ENCODE peak calls at places on chromosomes 5 and 9, in eight cellular contexts. K, E, V, J, N, M, H and X are unnamed samples.

GRCh38 chr5:142758062-142758802 is 11.9 kb upstream of the ARHGAP26 start:
- DNase-seq in K (no peak), E (no peak), V (no peak), J (no peak), N (no peak), M (no peak), H (no peak), X (no peak)

GRCh38 chr9:4334439-4334838 is 34.6 kb upstream of the GLIS3 start:
- DNase-seq in K (peak; percentile 24), E (no peak), V (no peak), J (peak; percentile 83), N (peak; percentile 60), M (peak; percentile 60), H (peak; percentile 54), X (peak; percentile 79)

GRCh38 chr9:20863910-20864309 is 167.5 kb downstream of the HACD4 start:
- DNase-seq in K (no peak), E (no peak), V (no peak), J (no peak), N (no peak), M (no peak), H (no peak), X (no peak)

GRCh38 chr9:99294850-99295461 is 72.9 kb downstream of the SEC61B start:
- DNase-seq in K (peak; percentile 11), E (peak; percentile 27), V (no peak), J (no peak), N (peak; percentile 44), M (no peak), H (peak; percentile 4), X (no peak)

GRCh38 chr5:134503088-134503936 is 22.2 kb upstream of the JADE2 start:
- DNase-seq in K (peak; percentile 99), E (no peak), V (peak; percentile 60), J (peak; percentile 56), N (peak; percentile 100), M (peak; percentile 91), H (peak; percentile 97), X (peak; percentile 76)

GRCh38 chr5:116669261-116670049 is 94.8 kb upstream of the SEMA6A start:
- DNase-seq in K (no peak), E (no peak), V (no peak), J (no peak), N (no peak), M (no peak), H (no peak), X (no peak)

GRCh38 chr5:83471405-83472212 is at the start of gene VCAN:
- DNase-seq in K (peak; percentile 89), E (peak; percentile 55), V (no peak), J (no peak), N (peak; percentile 37), M (peak; percentile 90), H (peak; percentile 94), X (peak; percentile 74)

GRCh38 chr9:6498982-6499381 is 86.0 kb downstream of the UHRF2 start:
- DNase-seq in K (peak; percentile 80), E (no peak), V (no peak), J (no peak), N (peak; percentile 55), M (no peak), H (no peak), X (no peak)

GRCh38 chr9:84343111-84343521 is 2.6 kb upstream of the SLC28A3 start:
- DNase-seq in K (peak; percentile 17), E (no peak), V (no peak), J (no peak), N (no peak), M (no peak), H (peak; percentile 89), X (no peak)

GRCh38 chr9:131627846-131628820 is 82.8 kb downstream of the PRRT1B start:
- DNase-seq in K (no peak), E (no peak), V (peak; percentile 48), J (peak; percentile 75), N (no peak), M (peak; percentile 68), H (peak; percentile 67), X (no peak)

GRCh38 chr9:124286292-124286931 is 28.7 kb downstream of the NEK6 start:
- DNase-seq in K (peak; percentile 88), E (no peak), V (peak; percentile 56), J (peak; percentile 58), N (peak; percentile 95), M (no peak), H (peak; percentile 81), X (peak; percentile 73)

GRCh38 chr9:109122726-109123621 is 3.2 kb upstream of the TMEM245 start:
- DNase-seq in K (no peak), E (no peak), V (no peak), J (no peak), N (no peak), M (no peak), H (no peak), X (no peak)

GRCh38 chr9:97986466-97986865 is 3.3 kb downstream of the ANP32B start:
- DNase-seq in K (no peak), E (no peak), V (no peak), J (no peak), N (no peak), M (no peak), H (no peak), X (no peak)

GRCh38 chr5:126460977-126461376 is 37.8 kb downstream of the GRAMD2B start:
- DNase-seq in K (no peak), E (no peak), V (no peak), J (no peak), N (no peak), M (no peak), H (no peak), X (no peak)

GRCh38 chr9:37529111-37529510 is 43.4 kb downstream of the POLR1E start:
- DNase-seq in K (no peak), E (no peak), V (peak; percentile 45), J (peak; percentile 45), N (no peak), M (no peak), H (no peak), X (no peak)

GRCh38 chr5:39977231-39977630 is 552.5 kb upstream of the DAB2 start:
- DNase-seq in K (peak; percentile 0), E (no peak), V (no peak), J (no peak), N (no peak), M (no peak), H (no peak), X (no peak)

GRCh38 chr9:129570450-129571297 is 50.2 kb downstream of the C9orf50 start:
- DNase-seq in K (peak; percentile 97), E (no peak), V (no peak), J (peak; percentile 71), N (peak; percentile 39), M (peak; percentile 73), H (peak; percentile 83), X (peak; percentile 73)

GRCh38 chr5:148623101-148623500 is 31.2 kb downstream of the HTR4 start:
- DNase-seq in K (no peak), E (no peak), V (no peak), J (no peak), N (no peak), M (no peak), H (no peak), X (no peak)

GRCh38 chr5:157571357-157571827 is 4.2 kb downstream of the ADAM19 start:
- DNase-seq in K (peak; percentile 56), E (no peak), V (no peak), J (no peak), N (peak; percentile 66), M (no peak), H (peak; percentile 53), X (no peak)

GRCh38 chr5:177487975-177488374 is 9.4 kb downstream of the PDLIM7 start:
- DNase-seq in K (no peak), E (no peak), V (no peak), J (no peak), N (no peak), M (no peak), H (no peak), X (no peak)

GRCh38 chr5:18321516-18321915 is 687.3 kb downstream of the TAF11L14 start:
- DNase-seq in K (no peak), E (no peak), V (no peak), J (no peak), N (no peak), M (no peak), H (no peak), X (no peak)

GRCh38 chr9:135584934-135585333 is 23.4 kb downstream of the PAEP start:
- DNase-seq in K (no peak), E (no peak), V (no peak), J (peak; percentile 20), N (peak; percentile 37), M (peak; percentile 40), H (no peak), X (no peak)

GRCh38 chr9:22838266-22838665 is 391.6 kb downstream of the DMRTA1 start:
- DNase-seq in K (no peak), E (no peak), V (no peak), J (no peak), N (no peak), M (no peak), H (no peak), X (no peak)

GRCh38 chr5:140020601-140021177 is 22.4 kb downstream of the NRG2 start:
- DNase-seq in K (peak; percentile 50), E (no peak), V (no peak), J (no peak), N (no peak), M (no peak), H (peak; percentile 1), X (no peak)

GRCh38 chr5:121350493-121350892 is 501.2 kb upstream of the FTMT start:
- DNase-seq in K (peak; percentile 18), E (no peak), V (no peak), J (no peak), N (peak; percentile 18), M (no peak), H (no peak), X (no peak)

GRCh38 chr5:129116797-129117196 is 22.2 kb downstream of the ISOC1 start:
- DNase-seq in K (no peak), E (no peak), V (no peak), J (no peak), N (no peak), M (no peak), H (no peak), X (no peak)

GRCh38 chr5:24353606-24354005 is 291.2 kb downstream of the CDH10 start:
- DNase-seq in K (no peak), E (no peak), V (no peak), J (no peak), N (no peak), M (no peak), H (no peak), X (no peak)

GRCh38 chr5:149840226-149840825 is 104.3 kb downstream of the PDE6A start:
- DNase-seq in K (no peak), E (no peak), V (no peak), J (no peak), N (no peak), M (no peak), H (no peak), X (no peak)

GRCh38 chr9:76400534-76401096 is 6.4 kb upstream of the RFK start:
- DNase-seq in K (peak; percentile 23), E (no peak), V (no peak), J (no peak), N (no peak), M (no peak), H (no peak), X (no peak)

GRCh38 chr5:175715627-175716522 is 58.0 kb downstream of the HRH2 start:
- DNase-seq in K (no peak), E (no peak), V (no peak), J (no peak), N (no peak), M (no peak), H (no peak), X (no peak)

GRCh38 chr5:110343616-110344015 is 382.9 kb downstream of the TMEM232 start:
- DNase-seq in K (no peak), E (no peak), V (no peak), J (no peak), N (no peak), M (no peak), H (peak; percentile 32), X (no peak)

GRCh38 chr5:124411089-124411488 is 335.4 kb downstream of the ZNF608 start:
- DNase-seq in K (peak; percentile 5), E (no peak), V (no peak), J (no peak), N (no peak), M (no peak), H (peak; percentile 45), X (no peak)

GRCh38 chr5:1885777-1886633 is 3.3 kb upstream of the IRX4 start:
- DNase-seq in K (no peak), E (no peak), V (no peak), J (no peak), N (no peak), M (no peak), H (no peak), X (peak; percentile 61)

GRCh38 chr5:91119941-91120850 is 262.9 kb downstream of the ARRDC3 start:
- DNase-seq in K (no peak), E (no peak), V (no peak), J (no peak), N (no peak), M (no peak), H (no peak), X (no peak)